ENCODE peak calls at places on chromosome 19, in seven cellular contexts. I is psoas muscle; Z is mucosa of descending colon; P is CD8-positive, alpha-beta T cell; M is bronchial epithelial cell; G is heart left ventricle; L is ascending aorta. E is an unnamed sample.

GRCh38 chr19:46621191-46622117 is 3.4 kb downstream of the PTGIR start:
- DNase-seq in I (peak; percentile 35), L (no peak), G (no peak), P (no peak), M (no peak), Z (no peak), E (no peak)

GRCh38 chr19:48379058-48379457 is 12.3 kb downstream of the KDELR1 start:
- DNase-seq in I (no peak), P (no peak), G (no peak), L (no peak), Z (no peak), M (no peak), E (no peak)

GRCh38 chr19:6091771-6092291 is 18.5 kb downstream of the RFX2 start:
- DNase-seq in M (no peak), L (no peak), I (no peak), P (no peak), G (no peak), Z (no peak), E (no peak)

GRCh38 chr19:38387550-38388309 is at the start of gene GGN:
- DNase-seq in G (peak; percentile 76), P (peak; percentile 61), I (peak; percentile 88), M (peak; percentile 90), Z (peak; percentile 92), L (peak; percentile 75), E (peak; percentile 81)

GRCh38 chr19:3324405-3324856 is 42.0 kb upstream of the NFIC start:
- DNase-seq in I (peak; percentile 80), M (no peak), P (peak; percentile 66), Z (peak; percentile 85), G (peak; percentile 44), L (no peak), E (peak; percentile 66)

GRCh38 chr19:36972594-36972993 is 56.5 kb downstream of the ZNF568 start:
- DNase-seq in M (no peak), Z (no peak), I (no peak), G (peak; percentile 18), L (no peak), P (no peak), E (no peak)

GRCh38 chr19:3054972-3055740 is 7.1 kb downstream of the TLE5 start:
- DNase-seq in M (peak; percentile 82), L (no peak), Z (no peak), I (no peak), G (no peak), P (no peak), E (no peak)

GRCh38 chr19:5343848-5344247 is 3.2 kb upstream of the PTPRS start:
- DNase-seq in Z (no peak), G (no peak), L (no peak), P (no peak), I (peak; percentile 42), M (no peak), E (no peak)

GRCh38 chr19:14315433-14315832 is 65.8 kb upstream of the ADGRE5 start:
- DNase-seq in I (no peak), Z (no peak), G (no peak), L (no peak), P (no peak), M (no peak), E (no peak)

DNA sequence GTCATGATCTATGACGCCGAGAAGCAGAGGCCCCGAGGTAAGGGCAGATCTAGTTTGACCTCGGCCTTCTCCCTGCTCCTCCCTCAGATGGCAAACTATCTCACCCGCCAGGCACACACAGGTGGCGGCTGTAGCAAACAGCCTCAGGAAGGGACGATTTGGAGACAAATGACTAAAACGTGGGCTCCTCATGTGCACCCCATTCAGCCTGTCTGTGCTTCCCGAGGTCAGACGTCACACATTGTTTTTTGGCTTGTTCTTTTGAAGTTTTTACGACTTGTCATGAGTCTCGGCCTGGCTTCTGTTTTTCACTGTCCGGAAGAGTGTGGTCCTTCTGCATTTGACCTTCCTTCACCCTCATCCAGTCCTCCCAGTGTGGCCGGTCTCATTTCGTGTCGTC is 15.0 kb downstream of the DAZAP1 start:
- DNase-seq in M (no peak), P (no peak), Z (no peak), G (no peak), I (no peak), L (no peak), E (no peak)
- H3K36me3 ChIP-seq in M (peaks cover 48% of the 10 kb centered on the region), P (peaks cover 76% of the 10 kb centered on the region), Z (peaks cover 18% of the 10 kb centered on the region), G (no peaks in the 10 kb centered on the region), I (peaks cover 4% of the 10 kb centered on the region), L (peaks cover 89% of the 10 kb centered on the region), E (no peaks in the 10 kb centered on the region)

GRCh38 chr19:16514383-16515019 is 18.3 kb downstream of the C19orf44 start:
- DNase-seq in L (no peak), P (no peak), I (no peak), G (no peak), Z (no peak), M (no peak), E (no peak)
- TF ChIP-seq CTCF in L (no peak), P (no peak), I (no peak), G (no peak), Z (no peak), M (no peak), E (no peak)

GRCh38 chr19:56377105-56377924 is 16.0 kb downstream of the ZNF582 start:
- DNase-seq in I (no peak), M (no peak), G (no peak), P (no peak), L (no peak), Z (no peak), E (no peak)

GRCh38 chr19:56367829-56368711 is 25.3 kb downstream of the ZNF582 start:
- DNase-seq in L (peak; percentile 60), M (peak; percentile 93), Z (peak; percentile 89), I (peak; percentile 96), G (peak; percentile 93), P (peak; percentile 65), E (peak; percentile 93)

GRCh38 chr19:56369886-56370676 is 23.3 kb downstream of the ZNF582 start:
- DNase-seq in P (no peak), M (no peak), I (no peak), L (no peak), G (no peak), Z (no peak), E (no peak)

DNA sequence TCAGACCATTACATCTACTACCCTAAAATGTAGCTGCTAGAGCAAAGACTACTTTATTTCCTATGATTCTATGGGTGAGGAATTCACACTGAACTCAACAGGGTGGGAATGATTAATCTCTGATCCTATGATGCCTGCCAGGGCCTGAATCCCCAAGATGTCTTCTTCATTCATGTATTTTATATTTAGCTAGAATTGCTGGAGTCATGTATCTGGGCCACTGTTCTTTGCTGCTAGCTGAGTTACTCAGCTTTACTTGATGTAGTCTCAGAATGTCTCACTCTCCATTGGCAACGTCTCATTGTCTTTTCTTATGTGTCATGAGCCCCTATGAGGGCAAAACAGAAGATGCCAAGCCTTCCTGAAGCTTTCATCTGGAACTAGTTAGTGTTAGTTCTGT is 21.1 kb downstream of the ZNF582 start:
- DNase-seq in I (no peak), L (no peak), G (no peak), Z (no peak), M (peak; percentile 42), P (no peak), E (no peak)
- H3K36me3 ChIP-seq in I (peaks cover 37% of the 10 kb centered on the region), L (peaks cover 74% of the 10 kb centered on the region), G (peaks cover 8% of the 10 kb centered on the region), Z (no peaks in the 10 kb centered on the region), M (peaks cover 15% of the 10 kb centered on the region), P (peaks cover 32% of the 10 kb centered on the region), E (no peaks in the 10 kb centered on the region)

GRCh38 chr19:33399745-33400681 is 26.5 kb downstream of the CEBPG start:
- DNase-seq in P (no peak), Z (peak; percentile 17), G (no peak), M (no peak), I (peak; percentile 42), L (no peak), E (peak; percentile 13)
- TF ChIP-seq CTCF in P (no peak), Z (no peak), G (no peak), M (no peak), I (no peak), L (no peak), E (no peak)